ENCODE peak calls at places on chromosome 9, in eight cellular contexts. One of them, this sample, is unnamed.

GRCh38 chr9:115674091-115674490 is 479.5 kb upstream of the PAPPA start:
- DNase-seq in RCC 7860: peak
- DNase-seq in stimulated activated CD4-positive, alpha-beta T cell treated with anti-CD3 and anti-CD28 coated beads, Interleukin-1b, Interleukin-23, amount 100 ng/mL, for 4 hours: no peak
- DNase-seq in activated T-cell treated with anti-CD3 and anti-CD28 coated beads, Interleukin-2, amount 50 U/mL, for 48 hours: no peak
- DNase-seq in NCI-H2081: no peak
- DNase-seq in AG09319: no peak
- DNase-seq in NCI-H1694 treated with DMSO at 0.1 percent for 48 hours: no peak
- DNase-seq in activated T-helper 1 cell treated with Interleukin-2 at 50 U/mL for 16 hours: no peak
- DNase-seq in this sample: no peak

GRCh38 chr9:18472915-18473314 is 1.0 kb upstream of the ADAMTSL1 start:
- DNase-seq in RCC 7860: no peak
- DNase-seq in stimulated activated CD4-positive, alpha-beta T cell treated with anti-CD3 and anti-CD28 coated beads, Interleukin-1b, Interleukin-23, amount 100 ng/mL, for 4 hours: no peak
- DNase-seq in activated T-cell treated with anti-CD3 and anti-CD28 coated beads, Interleukin-2, amount 50 U/mL, for 48 hours: no peak
- DNase-seq in NCI-H2081: no peak
- DNase-seq in AG09319: no peak
- DNase-seq in NCI-H1694 treated with DMSO at 0.1 percent for 48 hours: no peak
- DNase-seq in activated T-helper 1 cell treated with Interleukin-2 at 50 U/mL for 16 hours: no peak
- DNase-seq in this sample: no peak

GRCh38 chr9:107484117-107484723 is 5.3 kb downstream of the KLF4 start:
- DNase-seq in RCC 7860: peak
- DNase-seq in stimulated activated CD4-positive, alpha-beta T cell treated with anti-CD3 and anti-CD28 coated beads, Interleukin-1b, Interleukin-23, amount 100 ng/mL, for 4 hours: no peak
- DNase-seq in activated T-cell treated with anti-CD3 and anti-CD28 coated beads, Interleukin-2, amount 50 U/mL, for 48 hours: no peak
- DNase-seq in NCI-H2081: peak
- DNase-seq in AG09319: peak
- DNase-seq in NCI-H1694 treated with DMSO at 0.1 percent for 48 hours: peak
- DNase-seq in activated T-helper 1 cell treated with Interleukin-2 at 50 U/mL for 16 hours: no peak
- DNase-seq in this sample: peak

GRCh38 chr9:1604942-1605560 is 410.1 kb upstream of the SMARCA2 start:
- DNase-seq in RCC 7860: peak
- DNase-seq in stimulated activated CD4-positive, alpha-beta T cell treated with anti-CD3 and anti-CD28 coated beads, Interleukin-1b, Interleukin-23, amount 100 ng/mL, for 4 hours: no peak
- DNase-seq in activated T-cell treated with anti-CD3 and anti-CD28 coated beads, Interleukin-2, amount 50 U/mL, for 48 hours: no peak
- DNase-seq in NCI-H2081: no peak
- DNase-seq in AG09319: no peak
- DNase-seq in NCI-H1694 treated with DMSO at 0.1 percent for 48 hours: peak
- DNase-seq in activated T-helper 1 cell treated with Interleukin-2 at 50 U/mL for 16 hours: no peak
- DNase-seq in this sample: peak

GRCh38 chr9:70672136-70672535 is 257.7 kb upstream of the KLF9 start:
- DNase-seq in RCC 7860: no peak
- DNase-seq in stimulated activated CD4-positive, alpha-beta T cell treated with anti-CD3 and anti-CD28 coated beads, Interleukin-1b, Interleukin-23, amount 100 ng/mL, for 4 hours: no peak
- DNase-seq in activated T-cell treated with anti-CD3 and anti-CD28 coated beads, Interleukin-2, amount 50 U/mL, for 48 hours: no peak
- DNase-seq in NCI-H2081: no peak
- DNase-seq in AG09319: no peak
- DNase-seq in NCI-H1694 treated with DMSO at 0.1 percent for 48 hours: no peak
- DNase-seq in activated T-helper 1 cell treated with Interleukin-2 at 50 U/mL for 16 hours: no peak
- DNase-seq in this sample: no peak

GRCh38 chr9:25724424-25724823 is 46.2 kb upstream of the TUSC1 start:
- DNase-seq in RCC 7860: peak
- DNase-seq in stimulated activated CD4-positive, alpha-beta T cell treated with anti-CD3 and anti-CD28 coated beads, Interleukin-1b, Interleukin-23, amount 100 ng/mL, for 4 hours: no peak
- DNase-seq in activated T-cell treated with anti-CD3 and anti-CD28 coated beads, Interleukin-2, amount 50 U/mL, for 48 hours: no peak
- DNase-seq in NCI-H2081: no peak
- DNase-seq in AG09319: no peak
- DNase-seq in NCI-H1694 treated with DMSO at 0.1 percent for 48 hours: no peak
- DNase-seq in activated T-helper 1 cell treated with Interleukin-2 at 50 U/mL for 16 hours: no peak
- DNase-seq in this sample: no peak

GRCh38 chr9:32741706-32742105 is 41.6 kb upstream of the TMEM215 start:
- DNase-seq in RCC 7860: peak
- DNase-seq in stimulated activated CD4-positive, alpha-beta T cell treated with anti-CD3 and anti-CD28 coated beads, Interleukin-1b, Interleukin-23, amount 100 ng/mL, for 4 hours: no peak
- DNase-seq in activated T-cell treated with anti-CD3 and anti-CD28 coated beads, Interleukin-2, amount 50 U/mL, for 48 hours: no peak
- DNase-seq in NCI-H2081: peak
- DNase-seq in AG09319: no peak
- DNase-seq in NCI-H1694 treated with DMSO at 0.1 percent for 48 hours: no peak
- DNase-seq in activated T-helper 1 cell treated with Interleukin-2 at 50 U/mL for 16 hours: no peak
- DNase-seq in this sample: no peak

GRCh38 chr9:97852001-97852398 is 1.0 kb upstream of the FOXE1 start:
- DNase-seq in RCC 7860: no peak
- DNase-seq in stimulated activated CD4-positive, alpha-beta T cell treated with anti-CD3 and anti-CD28 coated beads, Interleukin-1b, Interleukin-23, amount 100 ng/mL, for 4 hours: no peak
- DNase-seq in activated T-cell treated with anti-CD3 and anti-CD28 coated beads, Interleukin-2, amount 50 U/mL, for 48 hours: no peak
- DNase-seq in NCI-H2081: no peak
- DNase-seq in AG09319: no peak
- DNase-seq in NCI-H1694 treated with DMSO at 0.1 percent for 48 hours: no peak
- DNase-seq in activated T-helper 1 cell treated with Interleukin-2 at 50 U/mL for 16 hours: no peak
- DNase-seq in this sample: no peak

GRCh38 chr9:35813434-35814105 is 1.3 kb downstream of the HINT2 start:
- DNase-seq in RCC 7860: peak
- DNase-seq in stimulated activated CD4-positive, alpha-beta T cell treated with anti-CD3 and anti-CD28 coated beads, Interleukin-1b, Interleukin-23, amount 100 ng/mL, for 4 hours: no peak
- DNase-seq in activated T-cell treated with anti-CD3 and anti-CD28 coated beads, Interleukin-2, amount 50 U/mL, for 48 hours: no peak
- DNase-seq in NCI-H2081: peak
- DNase-seq in AG09319: no peak
- DNase-seq in NCI-H1694 treated with DMSO at 0.1 percent for 48 hours: peak
- DNase-seq in activated T-helper 1 cell treated with Interleukin-2 at 50 U/mL for 16 hours: no peak
- DNase-seq in this sample: peak

GRCh38 chr9:92406506-92406905 is 2.1 kb upstream of the OGN start:
- DNase-seq in RCC 7860: no peak
- DNase-seq in stimulated activated CD4-positive, alpha-beta T cell treated with anti-CD3 and anti-CD28 coated beads, Interleukin-1b, Interleukin-23, amount 100 ng/mL, for 4 hours: peak
- DNase-seq in activated T-cell treated with anti-CD3 and anti-CD28 coated beads, Interleukin-2, amount 50 U/mL, for 48 hours: peak
- DNase-seq in NCI-H2081: no peak
- DNase-seq in AG09319: no peak
- DNase-seq in NCI-H1694 treated with DMSO at 0.1 percent for 48 hours: no peak
- DNase-seq in activated T-helper 1 cell treated with Interleukin-2 at 50 U/mL for 16 hours: peak
- DNase-seq in this sample: peak

GRCh38 chr9:101421653-101422065 is 13.9 kb downstream of the ALDOB start:
- DNase-seq in RCC 7860: no peak
- DNase-seq in stimulated activated CD4-positive, alpha-beta T cell treated with anti-CD3 and anti-CD28 coated beads, Interleukin-1b, Interleukin-23, amount 100 ng/mL, for 4 hours: no peak
- DNase-seq in activated T-cell treated with anti-CD3 and anti-CD28 coated beads, Interleukin-2, amount 50 U/mL, for 48 hours: no peak
- DNase-seq in NCI-H2081: no peak
- DNase-seq in AG09319: no peak
- DNase-seq in NCI-H1694 treated with DMSO at 0.1 percent for 48 hours: no peak
- DNase-seq in activated T-helper 1 cell treated with Interleukin-2 at 50 U/mL for 16 hours: no peak
- DNase-seq in this sample: no peak

GRCh38 chr9:93296889-93297480 is 113.0 kb downstream of the WNK2 start:
- DNase-seq in RCC 7860: no peak
- DNase-seq in stimulated activated CD4-positive, alpha-beta T cell treated with anti-CD3 and anti-CD28 coated beads, Interleukin-1b, Interleukin-23, amount 100 ng/mL, for 4 hours: no peak
- DNase-seq in activated T-cell treated with anti-CD3 and anti-CD28 coated beads, Interleukin-2, amount 50 U/mL, for 48 hours: no peak
- DNase-seq in NCI-H2081: no peak
- DNase-seq in AG09319: no peak
- DNase-seq in NCI-H1694 treated with DMSO at 0.1 percent for 48 hours: no peak
- DNase-seq in activated T-helper 1 cell treated with Interleukin-2 at 50 U/mL for 16 hours: no peak
- DNase-seq in this sample: no peak

GRCh38 chr9:129550199-129550839 is 70.6 kb downstream of the C9orf50 start:
- DNase-seq in RCC 7860: no peak
- DNase-seq in stimulated activated CD4-positive, alpha-beta T cell treated with anti-CD3 and anti-CD28 coated beads, Interleukin-1b, Interleukin-23, amount 100 ng/mL, for 4 hours: no peak
- DNase-seq in activated T-cell treated with anti-CD3 and anti-CD28 coated beads, Interleukin-2, amount 50 U/mL, for 48 hours: no peak
- DNase-seq in NCI-H2081: peak
- DNase-seq in AG09319: peak
- DNase-seq in NCI-H1694 treated with DMSO at 0.1 percent for 48 hours: no peak
- DNase-seq in activated T-helper 1 cell treated with Interleukin-2 at 50 U/mL for 16 hours: no peak
- DNase-seq in this sample: no peak

GRCh38 chr9:110156902-110157301 is 51.1 kb downstream of the C9orf152 start:
- DNase-seq in RCC 7860: no peak
- DNase-seq in stimulated activated CD4-positive, alpha-beta T cell treated with anti-CD3 and anti-CD28 coated beads, Interleukin-1b, Interleukin-23, amount 100 ng/mL, for 4 hours: no peak
- DNase-seq in activated T-cell treated with anti-CD3 and anti-CD28 coated beads, Interleukin-2, amount 50 U/mL, for 48 hours: no peak
- DNase-seq in NCI-H2081: no peak
- DNase-seq in AG09319: peak
- DNase-seq in NCI-H1694 treated with DMSO at 0.1 percent for 48 hours: no peak
- DNase-seq in activated T-helper 1 cell treated with Interleukin-2 at 50 U/mL for 16 hours: no peak
- DNase-seq in this sample: peak

GRCh38 chr9:30944233-30944585 is 1440.2 kb upstream of the ACO1 start:
- DNase-seq in RCC 7860: no peak
- DNase-seq in stimulated activated CD4-positive, alpha-beta T cell treated with anti-CD3 and anti-CD28 coated beads, Interleukin-1b, Interleukin-23, amount 100 ng/mL, for 4 hours: no peak
- DNase-seq in activated T-cell treated with anti-CD3 and anti-CD28 coated beads, Interleukin-2, amount 50 U/mL, for 48 hours: no peak
- DNase-seq in NCI-H2081: no peak
- DNase-seq in AG09319: no peak
- DNase-seq in NCI-H1694 treated with DMSO at 0.1 percent for 48 hours: no peak
- DNase-seq in activated T-helper 1 cell treated with Interleukin-2 at 50 U/mL for 16 hours: no peak
- DNase-seq in this sample: no peak

GRCh38 chr9:75992480-75993206 is 102.2 kb downstream of the PCSK5 start:
- DNase-seq in RCC 7860: peak
- DNase-seq in stimulated activated CD4-positive, alpha-beta T cell treated with anti-CD3 and anti-CD28 coated beads, Interleukin-1b, Interleukin-23, amount 100 ng/mL, for 4 hours: no peak
- DNase-seq in activated T-cell treated with anti-CD3 and anti-CD28 coated beads, Interleukin-2, amount 50 U/mL, for 48 hours: no peak
- DNase-seq in NCI-H2081: no peak
- DNase-seq in AG09319: no peak
- DNase-seq in NCI-H1694 treated with DMSO at 0.1 percent for 48 hours: no peak
- DNase-seq in activated T-helper 1 cell treated with Interleukin-2 at 50 U/mL for 16 hours: no peak
- DNase-seq in this sample: no peak

GRCh38 chr9:123834907-123835562 is 94.9 kb downstream of the DENND1A start:
- DNase-seq in RCC 7860: no peak
- DNase-seq in stimulated activated CD4-positive, alpha-beta T cell treated with anti-CD3 and anti-CD28 coated beads, Interleukin-1b, Interleukin-23, amount 100 ng/mL, for 4 hours: no peak
- DNase-seq in activated T-cell treated with anti-CD3 and anti-CD28 coated beads, Interleukin-2, amount 50 U/mL, for 48 hours: no peak
- DNase-seq in NCI-H2081: peak
- DNase-seq in AG09319: no peak
- DNase-seq in NCI-H1694 treated with DMSO at 0.1 percent for 48 hours: no peak
- DNase-seq in activated T-helper 1 cell treated with Interleukin-2 at 50 U/mL for 16 hours: no peak
- DNase-seq in this sample: peak

GRCh38 chr9:3525088-3525835 is 539 bp downstream of the RFX3 start:
- DNase-seq in RCC 7860: no peak
- DNase-seq in stimulated activated CD4-positive, alpha-beta T cell treated with anti-CD3 and anti-CD28 coated beads, Interleukin-1b, Interleukin-23, amount 100 ng/mL, for 4 hours: no peak
- DNase-seq in activated T-cell treated with anti-CD3 and anti-CD28 coated beads, Interleukin-2, amount 50 U/mL, for 48 hours: peak
- DNase-seq in NCI-H2081: peak
- DNase-seq in AG09319: no peak
- DNase-seq in NCI-H1694 treated with DMSO at 0.1 percent for 48 hours: no peak
- DNase-seq in activated T-helper 1 cell treated with Interleukin-2 at 50 U/mL for 16 hours: no peak
- DNase-seq in this sample: no peak

GRCh38 chr9:113484258-113484730 is 20.8 kb downstream of the RGS3 start:
- DNase-seq in RCC 7860: no peak
- DNase-seq in stimulated activated CD4-positive, alpha-beta T cell treated with anti-CD3 and anti-CD28 coated beads, Interleukin-1b, Interleukin-23, amount 100 ng/mL, for 4 hours: no peak
- DNase-seq in activated T-cell treated with anti-CD3 and anti-CD28 coated beads, Interleukin-2, amount 50 U/mL, for 48 hours: no peak
- DNase-seq in NCI-H2081: no peak
- DNase-seq in AG09319: no peak
- DNase-seq in NCI-H1694 treated with DMSO at 0.1 percent for 48 hours: no peak
- DNase-seq in activated T-helper 1 cell treated with Interleukin-2 at 50 U/mL for 16 hours: no peak
- DNase-seq in this sample: no peak

GRCh38 chr9:125822902-125823301 is 75.7 kb downstream of the PBX3 start:
- DNase-seq in RCC 7860: no peak
- DNase-seq in stimulated activated CD4-positive, alpha-beta T cell treated with anti-CD3 and anti-CD28 coated beads, Interleukin-1b, Interleukin-23, amount 100 ng/mL, for 4 hours: no peak
- DNase-seq in activated T-cell treated with anti-CD3 and anti-CD28 coated beads, Interleukin-2, amount 50 U/mL, for 48 hours: no peak
- DNase-seq in NCI-H2081: no peak
- DNase-seq in AG09319: no peak
- DNase-seq in NCI-H1694 treated with DMSO at 0.1 percent for 48 hours: no peak
- DNase-seq in activated T-helper 1 cell treated with Interleukin-2 at 50 U/mL for 16 hours: no peak
- DNase-seq in this sample: no peak

GRCh38 chr9:5896863-5897262 is 6.2 kb downstream of the MLANA start:
- DNase-seq in RCC 7860: no peak
- DNase-seq in stimulated activated CD4-positive, alpha-beta T cell treated with anti-CD3 and anti-CD28 coated beads, Interleukin-1b, Interleukin-23, amount 100 ng/mL, for 4 hours: no peak
- DNase-seq in activated T-cell treated with anti-CD3 and anti-CD28 coated beads, Interleukin-2, amount 50 U/mL, for 48 hours: no peak
- DNase-seq in NCI-H2081: no peak
- DNase-seq in AG09319: no peak
- DNase-seq in NCI-H1694 treated with DMSO at 0.1 percent for 48 hours: no peak
- DNase-seq in activated T-helper 1 cell treated with Interleukin-2 at 50 U/mL for 16 hours: no peak
- DNase-seq in this sample: no peak

GRCh38 chr9:101536938-101537337 is 3.3 kb downstream of the RNF20 start:
- DNase-seq in RCC 7860: no peak
- DNase-seq in stimulated activated CD4-positive, alpha-beta T cell treated with anti-CD3 and anti-CD28 coated beads, Interleukin-1b, Interleukin-23, amount 100 ng/mL, for 4 hours: no peak
- DNase-seq in activated T-cell treated with anti-CD3 and anti-CD28 coated beads, Interleukin-2, amount 50 U/mL, for 48 hours: no peak
- DNase-seq in NCI-H2081: no peak
- DNase-seq in AG09319: no peak
- DNase-seq in NCI-H1694 treated with DMSO at 0.1 percent for 48 hours: no peak
- DNase-seq in activated T-helper 1 cell treated with Interleukin-2 at 50 U/mL for 16 hours: no peak
- DNase-seq in this sample: peak

GRCh38 chr9:136010176-136010575 is 49.0 kb upstream of the UBAC1 start:
- DNase-seq in RCC 7860: no peak
- DNase-seq in stimulated activated CD4-positive, alpha-beta T cell treated with anti-CD3 and anti-CD28 coated beads, Interleukin-1b, Interleukin-23, amount 100 ng/mL, for 4 hours: no peak
- DNase-seq in activated T-cell treated with anti-CD3 and anti-CD28 coated beads, Interleukin-2, amount 50 U/mL, for 48 hours: no peak
- DNase-seq in NCI-H2081: no peak
- DNase-seq in AG09319: no peak
- DNase-seq in NCI-H1694 treated with DMSO at 0.1 percent for 48 hours: no peak
- DNase-seq in activated T-helper 1 cell treated with Interleukin-2 at 50 U/mL for 16 hours: no peak
- DNase-seq in this sample: no peak

GRCh38 chr9:72092820-72093219 is 32.4 kb upstream of the C9orf57 start:
- DNase-seq in RCC 7860: no peak
- DNase-seq in stimulated activated CD4-positive, alpha-beta T cell treated with anti-CD3 and anti-CD28 coated beads, Interleukin-1b, Interleukin-23, amount 100 ng/mL, for 4 hours: no peak
- DNase-seq in activated T-cell treated with anti-CD3 and anti-CD28 coated beads, Interleukin-2, amount 50 U/mL, for 48 hours: no peak
- DNase-seq in NCI-H2081: no peak
- DNase-seq in AG09319: no peak
- DNase-seq in NCI-H1694 treated with DMSO at 0.1 percent for 48 hours: no peak
- DNase-seq in activated T-helper 1 cell treated with Interleukin-2 at 50 U/mL for 16 hours: no peak
- DNase-seq in this sample: no peak

GRCh38 chr9:90969021-90969675 is 167.5 kb downstream of the SYK start:
- DNase-seq in RCC 7860: no peak
- DNase-seq in stimulated activated CD4-positive, alpha-beta T cell treated with anti-CD3 and anti-CD28 coated beads, Interleukin-1b, Interleukin-23, amount 100 ng/mL, for 4 hours: no peak
- DNase-seq in activated T-cell treated with anti-CD3 and anti-CD28 coated beads, Interleukin-2, amount 50 U/mL, for 48 hours: no peak
- DNase-seq in NCI-H2081: peak
- DNase-seq in AG09319: no peak
- DNase-seq in NCI-H1694 treated with DMSO at 0.1 percent for 48 hours: no peak
- DNase-seq in activated T-helper 1 cell treated with Interleukin-2 at 50 U/mL for 16 hours: no peak
- DNase-seq in this sample: no peak

GRCh38 chr9:77370064-77370463 is 192.7 kb downstream of the VPS13A start:
- DNase-seq in RCC 7860: no peak
- DNase-seq in stimulated activated CD4-positive, alpha-beta T cell treated with anti-CD3 and anti-CD28 coated beads, Interleukin-1b, Interleukin-23, amount 100 ng/mL, for 4 hours: no peak
- DNase-seq in activated T-cell treated with anti-CD3 and anti-CD28 coated beads, Interleukin-2, amount 50 U/mL, for 48 hours: no peak
- DNase-seq in NCI-H2081: no peak
- DNase-seq in AG09319: no peak
- DNase-seq in NCI-H1694 treated with DMSO at 0.1 percent for 48 hours: no peak
- DNase-seq in activated T-helper 1 cell treated with Interleukin-2 at 50 U/mL for 16 hours: no peak
- DNase-seq in this sample: no peak

GRCh38 chr9:11159318-11159862 is 546.6 kb upstream of the PTPRD start:
- DNase-seq in RCC 7860: no peak
- DNase-seq in stimulated activated CD4-positive, alpha-beta T cell treated with anti-CD3 and anti-CD28 coated beads, Interleukin-1b, Interleukin-23, amount 100 ng/mL, for 4 hours: no peak
- DNase-seq in activated T-cell treated with anti-CD3 and anti-CD28 coated beads, Interleukin-2, amount 50 U/mL, for 48 hours: no peak
- DNase-seq in NCI-H2081: no peak
- DNase-seq in AG09319: no peak
- DNase-seq in NCI-H1694 treated with DMSO at 0.1 percent for 48 hours: no peak
- DNase-seq in activated T-helper 1 cell treated with Interleukin-2 at 50 U/mL for 16 hours: no peak
- DNase-seq in this sample: no peak

GRCh38 chr9:97694768-97695167 is 2.4 kb downstream of the XPA start:
- DNase-seq in RCC 7860: no peak
- DNase-seq in stimulated activated CD4-positive, alpha-beta T cell treated with anti-CD3 and anti-CD28 coated beads, Interleukin-1b, Interleukin-23, amount 100 ng/mL, for 4 hours: no peak
- DNase-seq in activated T-cell treated with anti-CD3 and anti-CD28 coated beads, Interleukin-2, amount 50 U/mL, for 48 hours: no peak
- DNase-seq in NCI-H2081: no peak
- DNase-seq in AG09319: no peak
- DNase-seq in NCI-H1694 treated with DMSO at 0.1 percent for 48 hours: no peak
- DNase-seq in activated T-helper 1 cell treated with Interleukin-2 at 50 U/mL for 16 hours: no peak
- DNase-seq in this sample: no peak

GRCh38 chr9:114089206-114089840 is 9.8 kb downstream of the KIF12 start:
- DNase-seq in RCC 7860: no peak
- DNase-seq in stimulated activated CD4-positive, alpha-beta T cell treated with anti-CD3 and anti-CD28 coated beads, Interleukin-1b, Interleukin-23, amount 100 ng/mL, for 4 hours: no peak
- DNase-seq in activated T-cell treated with anti-CD3 and anti-CD28 coated beads, Interleukin-2, amount 50 U/mL, for 48 hours: no peak
- DNase-seq in NCI-H2081: no peak
- DNase-seq in AG09319: no peak
- DNase-seq in NCI-H1694 treated with DMSO at 0.1 percent for 48 hours: no peak
- DNase-seq in activated T-helper 1 cell treated with Interleukin-2 at 50 U/mL for 16 hours: no peak
- DNase-seq in this sample: no peak

GRCh38 chr9:124296800-124297552 is 39.2 kb downstream of the NEK6 start:
- DNase-seq in RCC 7860: no peak
- DNase-seq in stimulated activated CD4-positive, alpha-beta T cell treated with anti-CD3 and anti-CD28 coated beads, Interleukin-1b, Interleukin-23, amount 100 ng/mL, for 4 hours: no peak
- DNase-seq in activated T-cell treated with anti-CD3 and anti-CD28 coated beads, Interleukin-2, amount 50 U/mL, for 48 hours: no peak
- DNase-seq in NCI-H2081: no peak
- DNase-seq in AG09319: no peak
- DNase-seq in NCI-H1694 treated with DMSO at 0.1 percent for 48 hours: no peak
- DNase-seq in activated T-helper 1 cell treated with Interleukin-2 at 50 U/mL for 16 hours: no peak
- DNase-seq in this sample: no peak